ENCODE peak calls at places on chromosomes 12 and 14, in five cellular contexts. X is stomach, T is upper lobe of left lung, Z is heart left ventricle, D is body of pancreas. U is an unnamed sample.

GRCh38 chr12:52197371-52198231 is 5.8 kb upstream of the KRT80 start:
- DNase-seq in X (peak; percentile 57), T (no peak), Z (peak; percentile 73), D (peak; percentile 84), U (peak; percentile 24)

GRCh38 chr12:46944104-46944503 is 118.3 kb upstream of the SLC38A4 start:
- DNase-seq in X (no peak), T (no peak), Z (no peak), D (peak; percentile 12), U (no peak)

GRCh38 chr14:70698288-70698687 is 56.6 kb downstream of the TTC9 start:
- DNase-seq in X (peak; percentile 74), T (no peak), Z (no peak), D (peak; percentile 43), U (no peak)

GRCh38 chr14:70350078-70350477 is 9.4 kb downstream of the COX16 start:
- DNase-seq in X (no peak), T (no peak), Z (no peak), D (no peak), U (no peak)

GRCh38 chr12:93751864-93752610 is 74.9 kb downstream of the CRADD start:
- DNase-seq in X (no peak), T (no peak), Z (no peak), D (no peak), U (no peak)

GRCh38 chr14:99067141-99067920 is 204.7 kb downstream of the BCL11B start:
- DNase-seq in X (no peak), T (no peak), Z (no peak), D (no peak), U (no peak)

GRCh38 chr12:104482113-104482512 is 25.4 kb downstream of the CHST11 start:
- DNase-seq in X (no peak), T (no peak), Z (no peak), D (no peak), U (no peak)

GRCh38 chr14:35201066-35201465 is 78.7 kb downstream of the PRORP start:
- DNase-seq in X (no peak), T (no peak), Z (no peak), D (no peak), U (no peak)

GRCh38 chr12:109595321-109595902 is 21.8 kb downstream of the MVK start:
- DNase-seq in X (no peak), T (no peak), Z (no peak), D (no peak), U (no peak)

GRCh38 chr12:70837026-70837425 is 83.5 kb downstream of the PTPRR start:
- DNase-seq in X (no peak), T (no peak), Z (no peak), D (no peak), U (no peak)

GRCh38 chr14:82872494-82872893 is 1338.8 kb upstream of the SEL1L start:
- DNase-seq in X (no peak), T (no peak), Z (no peak), D (no peak), U (no peak)

GRCh38 chr12:98799411-98799810 is 154.3 kb downstream of the APAF1 start:
- DNase-seq in X (no peak), T (no peak), Z (no peak), D (no peak), U (no peak)

GRCh38 chr14:50910495-50911420 is 33.5 kb downstream of the PYGL start:
- DNase-seq in X (no peak), T (no peak), Z (no peak), D (no peak), U (no peak)

GRCh38 chr12:14563051-14563450 is 4.6 kb downstream of the PLBD1 start:
- DNase-seq in X (peak; percentile 46), T (no peak), Z (no peak), D (peak; percentile 47), U (no peak)

GRCh38 chr12:51082561-51083139 is 746 bp downstream of the CSRNP2 start:
- DNase-seq in X (no peak), T (no peak), Z (no peak), D (peak; percentile 7), U (no peak)

GRCh38 chr12:63124778-63125177 is 26.2 kb downstream of the AVPR1A start:
- DNase-seq in X (no peak), T (no peak), Z (no peak), D (no peak), U (no peak)

GRCh38 chr14:91929700-91930099 is 17.8 kb downstream of the FBLN5 start:
- DNase-seq in X (no peak), T (no peak), Z (no peak), D (no peak), U (no peak)

GRCh38 chr12:94309348-94309747 is 150.3 kb downstream of the CEP83 start:
- DNase-seq in X (no peak), T (no peak), Z (no peak), D (no peak), U (no peak)

GRCh38 chr14:88346048-88346639 is 23.1 kb upstream of the KCNK10 start:
- DNase-seq in X (no peak), T (no peak), Z (no peak), D (no peak), U (no peak)

GRCh38 chr12:124553862-124554428 is 13.5 kb downstream of the NCOR2 start:
- DNase-seq in X (no peak), T (no peak), Z (no peak), D (no peak), U (no peak)

GRCh38 chr14:95327558-95328374 is 8.1 kb upstream of the CLMN start:
- DNase-seq in X (no peak), T (no peak), Z (no peak), D (no peak), U (no peak)

GRCh38 chr12:89156862-89157262 is 195.4 kb downstream of the DUSP6 start:
- DNase-seq in X (no peak), T (no peak), Z (no peak), D (no peak), U (no peak)

GRCh38 chr12:80293759-80294158 is 150.3 kb upstream of the PTPRQ start:
- DNase-seq in X (no peak), T (no peak), Z (no peak), D (no peak), U (no peak)

GRCh38 chr12:45182511-45182910 is 33.4 kb upstream of the ANO6 start:
- DNase-seq in X (no peak), T (no peak), Z (no peak), D (no peak), U (no peak)

GRCh38 chr14:95291859-95292542 is 27.7 kb downstream of the CLMN start:
- DNase-seq in X (peak; percentile 63), T (no peak), Z (peak; percentile 88), D (peak; percentile 85), U (peak; percentile 43)

GRCh38 chr12:69428351-69429048 is 41.7 kb upstream of the FRS2 start:
- DNase-seq in X (no peak), T (no peak), Z (no peak), D (no peak), U (no peak)

GRCh38 chr12:93097417-93097816 is 168.3 kb upstream of the EEA1 start:
- DNase-seq in X (no peak), T (no peak), Z (no peak), D (no peak), U (no peak)

GRCh38 chr14:23121401-23121800 is 2.3 kb upstream of the CEBPE start:
- DNase-seq in X (peak; percentile 48), T (no peak), Z (peak; percentile 69), D (peak; percentile 68), U (no peak)

GRCh38 chr14:24332094-24332983 is 2.5 kb downstream of the ADCY4 start:
- DNase-seq in X (peak; percentile 82), T (peak; percentile 91), Z (peak; percentile 64), D (peak; percentile 83), U (no peak)

GRCh38 chr12:131831635-131832041 is 3.4 kb downstream of the MMP17 start:
- DNase-seq in X (no peak), T (no peak), Z (peak; percentile 30), D (no peak), U (no peak)
- H3K27ac ChIP-seq in X (peak overlapping the region; percentile 33), T (peak overlapping the region; percentile 58), Z (peak overlapping the region; percentile 67), D (peak overlapping the region; percentile 30), U (peak overlapping the region; percentile 76)

GRCh38 chr14:49249022-49249421 is 337.2 kb downstream of the RPS29 start:
- DNase-seq in X (no peak), T (no peak), Z (no peak), D (no peak), U (no peak)

GRCh38 chr14:49250109-49250508 is 336.1 kb downstream of the RPS29 start:
- DNase-seq in X (no peak), T (no peak), Z (no peak), D (no peak), U (no peak)

DNA sequence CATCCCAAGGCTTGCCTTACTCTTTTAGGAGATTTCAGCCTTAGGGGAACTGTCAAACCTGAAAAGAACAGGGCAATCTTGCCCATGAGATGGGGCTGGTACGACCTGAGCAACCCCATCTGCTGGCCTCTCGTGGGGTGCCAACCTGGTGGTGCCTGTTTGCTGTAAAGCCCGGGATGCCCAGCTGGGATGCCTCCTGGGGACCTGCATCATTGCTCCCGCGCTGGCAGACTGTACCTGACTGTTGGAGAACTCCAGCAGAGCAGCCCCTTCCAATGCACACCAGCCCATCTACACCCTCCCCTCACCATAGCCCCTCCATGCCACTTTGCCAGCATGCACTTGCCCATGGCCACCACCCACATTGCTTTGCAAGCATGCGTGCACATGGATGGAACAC is 335.7 kb downstream of the RPS29 start:
- DNase-seq in X (no peak), T (peak; percentile 13), Z (no peak), D (no peak), U (no peak)
- TF ChIP-seq POLR2A in X (no peak), T (no peak), Z (no peak), D (no peak), U (no peak)

DNA sequence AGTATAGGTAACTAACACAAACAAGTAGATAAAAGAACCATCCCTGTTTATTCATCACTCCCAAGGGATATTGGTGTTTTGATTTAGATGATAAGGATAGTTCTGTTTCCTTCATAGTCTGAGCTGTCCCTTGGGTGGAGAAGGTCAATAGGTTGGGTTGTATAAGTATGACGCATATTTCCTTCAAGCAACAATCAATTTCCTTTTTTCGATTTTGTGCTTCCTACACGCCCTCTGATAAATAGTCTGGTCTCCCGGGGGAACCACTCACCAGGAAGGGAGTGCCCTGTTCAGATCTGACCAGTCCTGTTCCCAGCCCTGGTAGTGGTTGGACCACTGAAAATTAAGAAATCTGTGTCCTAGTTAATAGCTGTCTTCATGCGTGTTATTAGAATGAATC is 378.7 kb upstream of the FAR2 start:
- DNase-seq in X (peak; percentile 27), T (no peak), Z (peak; percentile 59), D (no peak), U (no peak)
- H3K27ac ChIP-seq in X (no peak overlapping the region), T (peak overlapping the region; percentile 16), Z (peak overlapping the region; percentile 78), D (no peak overlapping the region), U (peak overlapping the region; percentile 62)

GRCh38 chr12:123453165-123453564 is 4.8 kb upstream of the SNRNP35 start:
- DNase-seq in X (no peak), T (no peak), Z (no peak), D (no peak), U (no peak)

DNA sequence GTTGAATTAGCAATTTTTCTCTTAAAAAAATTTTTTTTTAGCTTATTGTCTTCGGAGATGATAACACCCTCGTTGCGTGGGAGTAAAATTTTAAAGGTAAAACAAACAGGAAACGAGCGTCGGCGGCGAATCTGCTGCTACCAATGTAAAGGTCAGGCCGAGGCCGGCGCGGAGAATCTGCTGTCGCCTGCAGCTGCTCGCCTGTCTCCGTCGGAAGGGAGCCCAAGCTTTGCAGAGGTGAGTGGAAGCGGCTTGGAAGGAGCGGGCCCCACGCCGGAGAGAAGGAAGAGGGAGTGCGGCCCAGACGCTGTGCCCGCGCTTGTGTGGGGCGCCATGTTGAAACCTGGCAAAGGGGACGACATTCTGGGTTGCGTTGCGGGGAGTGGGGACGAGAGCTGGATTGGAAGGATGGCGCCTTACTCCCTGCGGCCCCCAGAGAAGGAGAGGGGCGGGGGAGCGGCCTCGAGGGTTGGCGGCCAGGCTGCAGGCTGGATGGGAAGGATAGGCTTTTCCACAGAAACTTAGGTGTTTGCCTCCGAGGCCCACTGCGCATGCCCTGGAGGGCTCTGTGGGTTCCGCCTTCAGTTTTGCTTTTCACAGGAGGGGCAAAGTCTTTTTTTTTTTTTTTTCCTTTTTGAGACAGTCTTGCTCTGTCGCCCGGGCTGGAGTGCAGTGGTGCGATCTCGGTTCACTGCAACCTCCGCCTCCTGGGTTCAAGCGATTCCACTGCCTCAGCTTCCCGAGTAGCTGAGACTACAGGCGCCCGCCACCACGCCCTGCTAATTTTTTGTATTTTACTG is at the start of gene SNRNP35:
- DNase-seq in X (peak; percentile 74), T (peak; percentile 91), Z (peak; percentile 83), D (peak; percentile 82), U (peak; percentile 72)
- TF ChIP-seq POLR2A in X (no peak), T (peak; percentile 37), Z (peak; percentile 43), D (peak; percentile 81), U (no peak)